ENCODE peak calls at places on chromosomes 6 and 20, in seven cellular contexts. R is brain microvascular endothelial cell; F is EL; E is M059J; Z is HFF-Myc; V is stimulated activated CD8-positive, alpha-beta memory T cell treated with anti-CD3 and anti-CD28 coated beads, Interleukin-4, amount 100 ng/mL, for 1 hour; S is NCI-H1930. P is an unnamed sample.

GRCh38 chr20:33677991-33678431 is 3.8 kb upstream of the NECAB3 start:
- DNase-seq in S (no peak), R (no peak), Z (no peak), F (no peak), V (no peak), E (no peak), P (no peak)

GRCh38 chr20:51934301-51935002 is 132.1 kb upstream of the SALL4 start:
- DNase-seq in V (no peak), F (no peak), E (no peak), Z (no peak), S (peak; percentile 69), R (no peak), P (no peak)

GRCh38 chr6:1538348-1538747 is 71.4 kb upstream of the FOXC1 start:
- DNase-seq in Z (no peak), S (no peak), E (no peak), R (no peak), F (no peak), V (no peak), P (no peak)

GRCh38 chr20:42118001-42118400 is 499.8 kb upstream of the CHD6 start:
- DNase-seq in F (no peak), S (no peak), R (no peak), V (no peak), Z (no peak), E (no peak), P (no peak)

GRCh38 chr20:63323298-63323820 is 30.4 kb downstream of the COL20A1 start:
- DNase-seq in S (no peak), Z (no peak), F (no peak), R (no peak), V (no peak), E (no peak), P (no peak)

GRCh38 chr20:1924910-1925861 is 30.0 kb downstream of the SIRPA start:
- DNase-seq in R (no peak), Z (no peak), E (no peak), S (no peak), V (no peak), F (no peak), P (no peak)

GRCh38 chr6:111943273-111943672 is 70.0 kb upstream of the FYN start:
- DNase-seq in V (no peak), R (no peak), Z (no peak), S (no peak), E (no peak), F (no peak), P (no peak)

GRCh38 chr6:125961117-125961516 is 4.5 kb downstream of the HINT3 start:
- DNase-seq in S (no peak), V (no peak), E (no peak), Z (no peak), R (no peak), F (no peak), P (no peak)

GRCh38 chr6:169344651-169345050 is 91.0 kb upstream of the THBS2 start:
- DNase-seq in E (peak; percentile 19), Z (no peak), R (no peak), S (no peak), F (no peak), V (no peak), P (no peak)

GRCh38 chr6:145310116-145310515 is 425.2 kb downstream of the EPM2A start:
- DNase-seq in E (peak; percentile 78), V (no peak), Z (no peak), S (no peak), F (peak; percentile 78), R (no peak), P (no peak)

GRCh38 chr6:169722362-169723199 is 1.7 kb downstream of the PHF10 start:
- DNase-seq in F (peak; percentile 71), S (no peak), E (peak; percentile 89), R (peak; percentile 61), V (peak; percentile 13), Z (no peak), P (no peak)

GRCh38 chr6:13710552-13711383 is 867 bp downstream of the RANBP9 start:
- DNase-seq in R (no peak), F (peak; percentile 31), Z (no peak), E (peak; percentile 68), V (no peak), S (no peak), P (no peak)

GRCh38 chr6:163992701-163993100 is 578.2 kb downstream of the QKI start:
- DNase-seq in S (no peak), F (no peak), E (no peak), Z (no peak), R (no peak), V (no peak), P (no peak)

GRCh38 chr6:29705389-29706231 is 17.6 kb upstream of the HLA-F start:
- DNase-seq in F (peak; percentile 62), S (no peak), Z (no peak), V (no peak), R (no peak), E (peak; percentile 75), P (peak; percentile 23)

GRCh38 chr20:50913976-50914375 is 17.3 kb downstream of the ADNP start:
- DNase-seq in V (no peak), S (no peak), R (peak; percentile 78), Z (peak; percentile 65), E (peak; percentile 88), F (peak; percentile 84), P (no peak)

GRCh38 chr6:77463308-77463880 is at the start of gene HTR1B:
- DNase-seq in R (no peak), Z (no peak), E (no peak), V (no peak), F (peak; percentile 52), S (no peak), P (no peak)

GRCh38 chr6:6201200-6201599 is 119.3 kb downstream of the F13A1 start:
- DNase-seq in F (no peak), S (no peak), R (no peak), V (no peak), E (no peak), Z (no peak), P (no peak)

GRCh38 chr6:1190361-1190760 is 121.5 kb upstream of the FOXQ1 start:
- DNase-seq in S (no peak), R (peak; percentile 72), Z (peak; percentile 92), F (peak; percentile 98), V (no peak), E (peak; percentile 98), P (no peak)

GRCh38 chr6:163416380-163416629 is 1.8 kb downstream of the QKI start:
- DNase-seq in Z (no peak), F (peak; percentile 23), S (no peak), V (no peak), R (no peak), E (peak; percentile 51), P (no peak)

GRCh38 chr20:43751167-43752050 is 24.6 kb upstream of the GTSF1L start:
- DNase-seq in F (peak; percentile 80), S (no peak), R (peak; percentile 64), V (no peak), Z (peak; percentile 51), E (peak; percentile 99), P (no peak)

GRCh38 chr6:52590634-52590985 is 13.8 kb upstream of the TRAM2 start:
- DNase-seq in V (no peak), F (peak; percentile 90), S (no peak), E (peak; percentile 84), R (peak; percentile 74), Z (no peak), P (no peak)

GRCh38 chr20:2879148-2879547 is 5.9 kb downstream of the PTPRA start:
- DNase-seq in V (no peak), S (no peak), R (peak; percentile 11), E (peak; percentile 59), F (peak; percentile 82), Z (peak; percentile 83), P (peak; percentile 53)

GRCh38 chr6:34238507-34239239 is 2.0 kb downstream of the HMGA1 start:
- DNase-seq in F (no peak), R (no peak), V (no peak), E (no peak), Z (no peak), S (no peak), P (no peak)

GRCh38 chr6:159693128-159693893 is at the start of gene SOD2:
- DNase-seq in Z (no peak), E (peak; percentile 82), R (peak; percentile 53), S (peak; percentile 48), V (peak; percentile 64), F (peak; percentile 85), P (peak; percentile 57)

GRCh38 chr6:686528-686927 is 6.4 kb downstream of the EXOC2 start:
- DNase-seq in Z (no peak), E (peak; percentile 34), R (no peak), V (no peak), F (peak; percentile 37), S (no peak), P (no peak)

GRCh38 chr6:16296061-16296670 is 57.8 kb downstream of the GMPR start:
- DNase-seq in V (no peak), Z (no peak), S (no peak), E (no peak), F (no peak), R (no peak), P (no peak)

GRCh38 chr6:134821914-134822862 is 127.7 kb downstream of the ALDH8A1 start:
- DNase-seq in V (no peak), F (no peak), R (peak; percentile 34), Z (no peak), S (no peak), E (no peak), P (no peak)

GRCh38 chr6:80641591-80641990 is 535.1 kb downstream of the BCKDHB start:
- DNase-seq in S (no peak), R (peak; percentile 66), F (peak; percentile 50), V (no peak), E (peak; percentile 57), Z (no peak), P (no peak)

GRCh38 chr6:133553652-133554051 is 312.5 kb downstream of the EYA4 start:
- DNase-seq in Z (no peak), E (peak; percentile 76), S (peak; percentile 12), V (no peak), F (peak; percentile 53), R (peak; percentile 65), P (no peak)

GRCh38 chr20:36873498-36874189 is 2.3 kb upstream of the TLDC2 start:
- DNase-seq in E (peak; percentile 84), Z (no peak), V (no peak), R (no peak), F (no peak), S (no peak), P (no peak)

GRCh38 chr20:20806121-20806820 is 93.8 kb upstream of the RALGAPA2 start:
- DNase-seq in R (no peak), E (no peak), Z (no peak), F (no peak), S (no peak), V (no peak), P (no peak)

GRCh38 chr20:63952210-63952535 is 4.0 kb downstream of the UCKL1 start:
- DNase-seq in E (no peak), F (no peak), S (no peak), Z (no peak), V (no peak), R (no peak), P (no peak)

GRCh38 chr6:26195924-26196845 is 109.0 kb downstream of the HFE start:
- DNase-seq in R (no peak), V (no peak), S (no peak), Z (no peak), F (peak; percentile 58), E (peak; percentile 69), P (no peak)

GRCh38 chr20:41748051-41748450 is 129.9 kb upstream of the CHD6 start:
- DNase-seq in Z (no peak), S (no peak), F (no peak), R (no peak), V (no peak), E (no peak), P (no peak)

GRCh38 chr6:69732045-69732444 is 64.8 kb downstream of the LMBRD1 start:
- DNase-seq in F (no peak), V (no peak), E (no peak), S (no peak), Z (no peak), R (no peak), P (no peak)

GRCh38 chr6:121285041-121285440 is 49.2 kb downstream of the TBC1D32 start:
- DNase-seq in V (no peak), S (no peak), F (peak; percentile 80), E (peak; percentile 45), Z (no peak), R (peak; percentile 75), P (no peak)

P was measured in cerebellar nuclear complex.